ENCODE peak calls at places on chromosomes 2 and 18, in nine cellular contexts. C is brain microvascular endothelial cell; Y is MCF 10A; T is substantia nigra; P is H4; A is activated naive CD4-positive, alpha-beta T cell treated with Interleukin-2 at 50 U/mL for 16 hours; B is EH; Q is stimulated activated CD4-positive, alpha-beta T cell treated with anti-CD3 and anti-CD28 coated beads, Interleukin-4, amount 100 ng/mL, for 48 hours; H is A549. Z is an unnamed sample.

GRCh38 chr2:104028066-104028465 is 825.8 kb upstream of the POU3F3 start:
- DNase-seq in C (no peak), Y (no peak), T (no peak), P (peak), A (no peak), B (no peak), Q (no peak), H (no peak), Z (no peak)

GRCh38 chr2:138132108-138132507 is 167.8 kb downstream of the HNMT start:
- DNase-seq in C (no peak), Y (no peak), T (no peak), P (no peak), A (no peak), B (no peak), Q (no peak), H (no peak), Z (no peak)

GRCh38 chr18:24015897-24016631 is 1.5 kb downstream of the TTC39C start:
- DNase-seq in C (no peak), Y (no peak), T (no peak), P (no peak), A (no peak), B (no peak), Q (no peak), H (no peak), Z (no peak)

GRCh38 chr2:17162721-17163120 is 355.5 kb downstream of the RAD51AP2 start:
- DNase-seq in C (no peak), Y (no peak), T (no peak), P (no peak), A (no peak), B (no peak), Q (no peak), H (no peak), Z (no peak)

GRCh38 chr18:69895081-69896047 is 52.3 kb downstream of the CD226 start:
- DNase-seq in C (no peak), Y (no peak), T (no peak), P (no peak), A (peak), B (no peak), Q (no peak), H (no peak), Z (no peak)

GRCh38 chr2:88451647-88452150 is 794 bp downstream of the FOXI3 start:
- DNase-seq in C (no peak), Y (no peak), T (no peak), P (no peak), A (peak), B (no peak), Q (no peak), H (no peak), Z (peak)

GRCh38 chr18:76580288-76580962 is 85.4 kb upstream of the ZNF516 start:
- DNase-seq in C (no peak), Y (no peak), T (no peak), P (no peak), A (no peak), B (no peak), Q (no peak), H (no peak), Z (no peak)

GRCh38 chr2:201118957-201119848 is 3.2 kb downstream of the CFLAR start:
- DNase-seq in C (no peak), Y (no peak), T (no peak), P (peak), A (no peak), B (peak), Q (no peak), H (no peak), Z (peak)

GRCh38 chr2:31558401-31559295 is 22.1 kb downstream of the SRD5A2 start:
- DNase-seq in C (peak), Y (peak), T (no peak), P (peak), A (no peak), B (peak), Q (no peak), H (no peak), Z (no peak)

Z was measured in MM.1S.